ENCODE peak calls at places on chromosomes 12 and 14, in nine cellular contexts. B is fibroblast of the aortic adventitia; U is kidney glomerular epithelial cell; Q is spleen; S is posterior cingulate gyrus; P is GM12865; F is stimulated activated CD4-positive, alpha-beta T cell treated with anti-CD3 and anti-CD28 coated beads, TNF-alpha, amount 100 ng/mL, for 4 hours; L is midbrain; K is SK-MEL-5. A is an unnamed sample.

GRCh38 chr12:56413392-56413791 is 35.8 kb downstream of the TIMELESS start:
- DNase-seq in B (no peak), U (no peak), Q (no peak), S (no peak), P (no peak), F (no peak), L (no peak), K (no peak), A (no peak)

GRCh38 chr14:59969319-59969718 is 49.4 kb downstream of the LRRC9 start:
- DNase-seq in B (no peak), U (no peak), Q (no peak), S (no peak), P (no peak), F (no peak), L (no peak), K (no peak), A (no peak)

GRCh38 chr14:26191123-26191522 is 406.7 kb downstream of the NOVA1 start:
- DNase-seq in B (peak; percentile 33), U (no peak), Q (no peak), S (no peak), P (no peak), F (no peak), L (no peak), K (peak; percentile 12), A (no peak)

GRCh38 chr14:68182492-68182891 is 362.9 kb downstream of the RAD51B start:
- DNase-seq in B (no peak), U (no peak), Q (no peak), S (no peak), P (peak; percentile 82), F (no peak), L (no peak), K (no peak), A (no peak)

GRCh38 chr14:92511472-92512247 is 1.9 kb upstream of the RIN3 start:
- DNase-seq in B (peak; percentile 92), U (peak; percentile 78), Q (no peak), S (no peak), P (no peak), F (no peak), L (no peak), K (peak; percentile 50), A (peak; percentile 91)

GRCh38 chr12:86216591-86216990 is 39.6 kb downstream of the MGAT4C start:
- DNase-seq in B (peak; percentile 69), U (no peak), Q (no peak), S (no peak), P (no peak), F (no peak), L (no peak), K (no peak), A (no peak)

GRCh38 chr14:105041841-105042765 is 21.2 kb upstream of the CDCA4 start:
- DNase-seq in B (peak; percentile 32), U (no peak), Q (peak; percentile 59), S (no peak), P (no peak), F (no peak), L (no peak), K (no peak), A (no peak)

GRCh38 chr14:68911594-68912227 is 67.4 kb downstream of the ACTN1 start:
- DNase-seq in B (peak; percentile 81), U (peak; percentile 23), Q (peak; percentile 87), S (no peak), P (peak; percentile 82), F (peak; percentile 57), L (peak; percentile 62), K (peak; percentile 84), A (peak; percentile 76)

GRCh38 chr14:68576031-68576430 is 216.8 kb downstream of the ZFP36L1 start:
- DNase-seq in B (no peak), U (no peak), Q (no peak), S (no peak), P (no peak), F (no peak), L (no peak), K (no peak), A (peak; percentile 59)

GRCh38 chr12:10392394-10392930 is 2.6 kb upstream of the KLRK1 start:
- DNase-seq in B (peak; percentile 96), U (no peak), Q (no peak), S (no peak), P (peak; percentile 92), F (no peak), L (peak; percentile 12), K (peak; percentile 81), A (no peak)

GRCh38 chr12:15754233-15754632 is 35.0 kb downstream of the EPS8 start:
- DNase-seq in B (peak; percentile 83), U (no peak), Q (no peak), S (no peak), P (no peak), F (no peak), L (no peak), K (no peak), A (peak; percentile 75)

GRCh38 chr12:24109381-24110039 is 160.0 kb upstream of the SOX5 start:
- DNase-seq in B (peak; percentile 30), U (no peak), Q (no peak), S (no peak), P (peak; percentile 64), F (no peak), L (no peak), K (peak; percentile 50), A (peak; percentile 32)

GRCh38 chr12:88993655-88994054 is 358.6 kb downstream of the DUSP6 start:
- DNase-seq in B (peak; percentile 87), U (peak; percentile 68), Q (no peak), S (no peak), P (peak; percentile 47), F (no peak), L (peak; percentile 55), K (peak; percentile 72), A (peak; percentile 84)

GRCh38 chr12:95548056-95548538 is 3.2 kb downstream of the USP44 start:
- DNase-seq in B (no peak), U (no peak), Q (peak; percentile 83), S (no peak), P (no peak), F (peak; percentile 31), L (peak; percentile 40), K (no peak), A (peak; percentile 32)

GRCh38 chr12:66693901-66694513 is 15.1 kb upstream of the GRIP1 start:
- DNase-seq in B (peak; percentile 78), U (peak; percentile 35), Q (no peak), S (no peak), P (peak; percentile 81), F (no peak), L (peak; percentile 81), K (peak; percentile 84), A (peak; percentile 69)

GRCh38 chr14:71550367-71550766 is 381.9 kb upstream of the RGS6 start:
- DNase-seq in B (no peak), U (no peak), Q (no peak), S (no peak), P (peak; percentile 67), F (no peak), L (no peak), K (no peak), A (no peak)

GRCh38 chr14:101359221-101360044 is 201.9 kb upstream of the DIO3 start:
- DNase-seq in B (no peak), U (no peak), Q (peak; percentile 57), S (no peak), P (no peak), F (no peak), L (no peak), K (no peak), A (no peak)

GRCh38 chr14:69090187-69090789 is 62.6 kb downstream of the DCAF5 start:
- DNase-seq in B (peak; percentile 49), U (peak; percentile 23), Q (no peak), S (no peak), P (peak; percentile 46), F (no peak), L (no peak), K (peak; percentile 47), A (peak; percentile 59)